ENCODE peak calls at places on chromosomes 7 and 10, in seven cellular contexts. T is MM.1S, J is fibroblast of lung, Q is cardiac fibroblast, A is pancreas, D is adrenal gland, N is AG09319. M is an unnamed sample.

GRCh38 chr10:103262229-103262628 is 14.7 kb upstream of the INA start:
- DNase-seq in T (no peak), J (no peak), Q (no peak), A (no peak), D (no peak), N (no peak), M (no peak)

GRCh38 chr10:30811665-30812017 is 182.1 kb upstream of the LYZL2 start:
- DNase-seq in T (no peak), J (peak), Q (peak), A (no peak), D (no peak), N (no peak), M (no peak)

GRCh38 chr10:110717830-110718595 is 73.9 kb downstream of the RBM20 start:
- DNase-seq in T (no peak), J (no peak), Q (no peak), A (no peak), D (no peak), N (no peak), M (no peak)

GRCh38 chr7:151472644-151473380 is 32.9 kb upstream of the CRYGN start:
- DNase-seq in T (peak), J (peak), Q (peak), A (no peak), D (no peak), N (no peak), M (no peak)

GRCh38 chr10:98125940-98126631 is 8.4 kb upstream of the R3HCC1L start:
- DNase-seq in T (no peak), J (no peak), Q (no peak), A (no peak), D (no peak), N (no peak), M (no peak)

GRCh38 chr7:43491123-43491522 is 91.8 kb upstream of the STK17A start:
- DNase-seq in T (no peak), J (no peak), Q (no peak), A (no peak), D (no peak), N (no peak), M (no peak)

GRCh38 chr7:54015251-54015650 is 526.9 kb upstream of the VSTM2A start:
- DNase-seq in T (peak), J (no peak), Q (no peak), A (no peak), D (no peak), N (no peak), M (no peak)

GRCh38 chr7:20176552-20177242 is 40.5 kb downstream of the MACC1 start:
- DNase-seq in T (no peak), J (no peak), Q (no peak), A (no peak), D (no peak), N (no peak), M (no peak)

GRCh38 chr10:63600540-63600939 is 79.3 kb downstream of the REEP3 start:
- DNase-seq in T (no peak), J (no peak), Q (no peak), A (no peak), D (no peak), N (no peak), M (no peak)

GRCh38 chr7:130821864-130822263 is 87.9 kb upstream of the KLF14 start:
- DNase-seq in T (no peak), J (no peak), Q (no peak), A (no peak), D (no peak), N (no peak), M (no peak)

GRCh38 chr7:31059551-31059950 is 7.4 kb downstream of the ADCYAP1R1 start:
- DNase-seq in T (no peak), J (no peak), Q (no peak), A (no peak), D (no peak), N (no peak), M (peak)

GRCh38 chr7:22129819-22130580 is 184.3 kb upstream of the CDCA7L start:
- DNase-seq in T (no peak), J (no peak), Q (no peak), A (no peak), D (no peak), N (no peak), M (no peak)

GRCh38 chr10:59833810-59834209 is 72.5 kb downstream of the CCDC6 start:
- DNase-seq in T (peak), J (no peak), Q (no peak), A (no peak), D (no peak), N (no peak), M (no peak)

GRCh38 chr10:14605231-14605925 is 169.3 kb downstream of the FAM107B start:
- DNase-seq in T (peak), J (peak), Q (peak), A (no peak), D (peak), N (no peak), M (no peak)

GRCh38 chr7:131861620-131862346 is 305.4 kb upstream of the PODXL start:
- DNase-seq in T (no peak), J (peak), Q (peak), A (no peak), D (no peak), N (no peak), M (no peak)

GRCh38 chr10:106267591-106267990 is 896.9 kb downstream of the SORCS1 start:
- DNase-seq in T (no peak), J (no peak), Q (no peak), A (no peak), D (no peak), N (no peak), M (no peak)

GRCh38 chr10:106268000-106268399 is 896.5 kb downstream of the SORCS1 start:
- DNase-seq in T (no peak), J (no peak), Q (no peak), A (no peak), D (no peak), N (no peak), M (no peak)

GRCh38 chr10:106271237-106271636 is 893.3 kb downstream of the SORCS1 start:
- DNase-seq in T (no peak), J (no peak), Q (no peak), A (no peak), D (no peak), N (no peak), M (no peak)
- TF ChIP-seq CTCF in T (peak), J (no peak), Q (peak), A (no peak), D (no peak), N (no peak), M (no peak)

DNA sequence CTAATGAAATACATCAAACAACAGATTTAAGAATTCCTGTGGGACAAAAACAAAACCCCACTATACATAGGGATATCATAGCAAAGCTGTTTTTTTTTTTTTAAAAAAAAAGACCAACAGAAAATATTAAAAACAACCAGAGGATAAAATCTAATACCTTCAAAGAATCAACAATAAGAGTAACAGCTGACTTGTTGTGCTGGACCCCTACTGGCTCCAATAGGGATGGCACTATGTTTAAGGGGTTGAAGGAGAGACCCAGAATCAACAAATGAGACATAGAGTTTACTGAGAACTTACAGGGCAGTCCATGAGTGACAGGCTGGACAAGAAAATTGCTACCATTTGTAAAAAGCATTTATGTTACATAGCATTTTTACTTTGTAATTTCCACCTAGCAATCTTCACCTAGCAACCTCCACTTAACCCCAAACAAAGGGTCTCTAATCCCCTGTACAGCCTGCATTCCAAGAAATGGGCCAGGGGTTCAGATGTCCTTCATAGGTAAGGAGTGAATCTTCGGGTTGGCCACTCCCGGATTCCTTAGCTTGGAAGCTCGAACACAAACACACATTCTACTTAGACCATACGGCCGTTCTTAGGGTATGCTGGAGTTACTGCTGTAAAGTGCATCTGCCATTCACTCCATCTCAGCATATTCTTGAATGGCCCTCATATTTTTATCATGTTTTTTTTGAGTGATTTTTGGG is 25.8 kb downstream of the ASZ1 start:
- DNase-seq in T (no peak), J (peak), Q (peak), A (no peak), D (no peak), N (no peak), M (peak)
- TF ChIP-seq CTCF in T (peak), J (peak), Q (peak), A (no peak), D (no peak), N (peak), M (peak)

DNA sequence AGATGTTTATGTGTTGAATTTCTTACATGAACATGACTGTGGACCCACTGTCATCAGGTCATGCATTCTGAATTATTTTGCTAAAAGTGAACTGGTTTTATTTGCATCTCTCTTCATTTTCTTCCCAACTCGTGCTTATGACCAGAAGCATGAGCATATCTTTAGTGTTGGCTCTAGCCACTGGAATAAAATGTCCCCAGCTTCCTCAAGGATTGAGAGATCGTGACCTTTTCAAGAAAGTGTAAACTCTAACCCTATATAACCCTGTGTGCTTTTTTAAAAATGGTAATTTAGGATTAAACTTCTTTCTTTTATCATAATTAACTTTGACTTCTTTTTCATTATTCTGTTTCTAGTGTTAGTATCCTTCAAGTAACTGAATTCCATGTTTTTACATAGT is 55.5 kb downstream of the VTI1A start:
- DNase-seq in T (no peak), J (no peak), Q (no peak), A (no peak), D (no peak), N (no peak), M (no peak)
- TF ChIP-seq CTCF in T (no peak), J (no peak), Q (no peak), A (no peak), D (no peak), N (no peak), M (no peak)

DNA sequence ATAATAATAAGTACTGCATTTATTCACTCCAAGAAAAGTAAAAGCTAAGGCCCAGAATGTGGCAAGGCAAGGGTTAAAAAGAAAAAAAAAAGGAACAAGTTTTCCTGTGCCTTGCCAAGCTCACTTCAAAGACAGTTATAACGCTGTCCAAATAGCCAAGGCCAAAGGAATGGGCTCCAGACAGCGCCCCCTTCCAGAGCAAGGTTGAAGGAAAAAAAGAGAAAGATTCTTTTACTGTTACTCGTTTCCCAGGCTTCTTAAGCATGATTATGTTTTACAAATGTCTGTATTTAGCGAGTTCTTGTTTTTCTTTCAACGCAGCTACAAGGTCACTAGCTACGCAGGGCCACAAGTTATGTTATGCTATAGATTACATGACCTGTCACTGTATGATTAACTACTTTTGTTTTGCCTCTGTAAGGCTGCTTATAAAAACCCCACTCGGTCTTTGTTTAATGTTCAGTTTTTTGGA is 9.1 kb upstream of the EIF4H start:
- DNase-seq in T (no peak), J (peak), Q (peak), A (peak), D (peak), N (no peak), M (no peak)
- TF ChIP-seq CTCF in T (peak), J (peak), Q (peak), A (peak), D (peak), N (peak), M (no peak)

GRCh38 chr7:135238112-135238744 is 4.6 kb downstream of the STRA8 start:
- DNase-seq in T (no peak), J (no peak), Q (no peak), A (no peak), D (no peak), N (no peak), M (peak)
- TF ChIP-seq CTCF in T (peak), J (peak), Q (peak), A (no peak), D (no peak), N (peak), M (peak)

DNA sequence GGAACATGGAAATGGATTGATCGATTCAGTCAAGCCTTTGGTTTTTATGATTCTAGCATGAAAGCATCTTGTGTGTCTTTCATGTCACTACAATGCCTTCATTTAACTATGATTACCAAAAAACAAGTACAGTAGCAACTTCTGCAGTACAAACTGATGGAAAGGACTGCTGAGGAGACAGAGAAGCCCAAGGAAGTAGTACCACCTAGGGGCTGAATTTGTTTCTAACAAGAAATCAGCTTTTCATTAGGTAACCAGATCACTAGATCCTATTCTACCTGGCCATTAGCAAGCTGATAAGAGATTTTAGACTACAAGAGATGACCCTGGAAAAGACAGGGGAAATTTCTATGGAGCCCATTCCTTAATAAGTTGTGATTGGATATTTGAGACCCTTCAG is 3.2 kb upstream of the IFIT1 start:
- DNase-seq in T (peak), J (peak), Q (peak), A (no peak), D (no peak), N (no peak), M (no peak)
- TF ChIP-seq CTCF in T (peak), J (peak), Q (peak), A (no peak), D (peak), N (peak), M (no peak)

GRCh38 chr7:82729172-82730030 is 285.8 kb upstream of the CACNA2D1 start:
- DNase-seq in T (peak), J (peak), Q (peak), A (no peak), D (peak), N (peak), M (peak)
- TF ChIP-seq CTCF in T (peak), J (peak), Q (peak), A (peak), D (peak), N (peak), M (peak)

GRCh38 chr7:105738133-105738532 is 138.3 kb downstream of the ATXN7L1 start:
- DNase-seq in T (no peak), J (no peak), Q (no peak), A (no peak), D (no peak), N (no peak), M (no peak)
- TF ChIP-seq CTCF in T (no peak), J (no peak), Q (peak), A (no peak), D (no peak), N (no peak), M (no peak)

GRCh38 chr7:2804227-2804763 is 39.8 kb downstream of the GNA12 start:
- DNase-seq in T (no peak), J (no peak), Q (no peak), A (no peak), D (no peak), N (no peak), M (no peak)
- TF ChIP-seq CTCF in T (no peak), J (no peak), Q (peak), A (no peak), D (no peak), N (no peak), M (no peak)

M was measured in Calu3.